ENCODE peak calls at places on chromosome 9, in seven cellular contexts. V is Calu3; U is NCI-H1092; Q is Caco-2; M is GM04503; R is mesendoderm; E is activated CD4-positive, alpha-beta T cell treated with anti-CD3 and anti-CD28 coated beads for 36 hours. J is an unnamed sample.

GRCh38 chr9:10479172-10479571 is 133.6 kb downstream of the PTPRD start:
- DNase-seq in U (no peak), Q (no peak), R (peak), V (no peak), E (no peak), M (no peak), J (no peak)

GRCh38 chr9:20024159-20024571 is 235.3 kb upstream of the SLC24A2 start:
- DNase-seq in V (no peak), E (no peak), U (no peak), R (peak), Q (no peak), M (no peak), J (no peak)

GRCh38 chr9:133677126-133678010 is 41.2 kb downstream of the DBH start:
- DNase-seq in E (peak), M (no peak), V (no peak), Q (no peak), U (no peak), R (no peak), J (no peak)

GRCh38 chr9:126423022-126423708 is 96.5 kb downstream of the MVB12B start:
- DNase-seq in R (no peak), E (no peak), U (no peak), Q (no peak), V (no peak), M (no peak), J (no peak)

GRCh38 chr9:105957830-105958229 is 263.5 kb downstream of the TMEM38B start:
- DNase-seq in V (peak), R (peak), E (no peak), Q (no peak), U (no peak), M (no peak), J (no peak)

GRCh38 chr9:25677301-25678146 is 720 bp downstream of the TUSC1 start:
- DNase-seq in M (peak), Q (peak), E (peak), V (peak), R (peak), U (peak), J (peak)

GRCh38 chr9:133578524-133579230 is 30.5 kb downstream of the FAM163B start:
- DNase-seq in M (no peak), R (no peak), U (no peak), V (no peak), E (no peak), Q (no peak), J (no peak)

GRCh38 chr9:37947987-37948386 is 44.1 kb upstream of the SLC25A51 start:
- DNase-seq in U (no peak), E (no peak), V (no peak), Q (no peak), R (no peak), M (no peak), J (no peak)

GRCh38 chr9:113580041-113580953 is 116.8 kb downstream of the RGS3 start:
- DNase-seq in E (peak), Q (peak), V (peak), M (no peak), R (no peak), U (peak), J (peak)

GRCh38 chr9:120740135-120740534 is 25.9 kb upstream of the MEGF9 start:
- DNase-seq in Q (no peak), M (no peak), U (no peak), V (no peak), E (no peak), R (no peak), J (no peak)

GRCh38 chr9:15157371-15157770 is 149.6 kb downstream of the TTC39B start:
- DNase-seq in E (no peak), V (no peak), M (no peak), R (no peak), Q (no peak), U (no peak), J (peak)

GRCh38 chr9:136694163-136694864 is 7.1 kb upstream of the AGPAT2 start:
- DNase-seq in M (no peak), Q (peak), E (peak), R (peak), U (peak), V (peak), J (no peak)

GRCh38 chr9:135898634-135899407 is 8.5 kb downstream of the CAMSAP1 start:
- DNase-seq in E (peak), V (no peak), R (no peak), Q (no peak), M (peak), U (no peak), J (no peak)